ENCODE peak calls at places on chromosomes 7 and 10, in ten cellular contexts. O is IMR-90, S is H9, B is Panc1, N is RWPE1, L is gastrocnemius medialis, Y is heart left ventricle, Q is A549, V is transverse colon, Z is cardiac muscle cell. K is an unnamed sample.

GRCh38 chr10:132096223-132096622 is 30.5 kb downstream of the JAKMIP3 start:
- DNase-seq in O (peak; percentile 15), S (no peak), B (peak; percentile 30), N (peak; percentile 78), L (peak; percentile 53), Y (no peak), Q (peak; percentile 84), V (no peak), Z (peak; percentile 26), K (no peak)

GRCh38 chr10:110634527-110635209 is 9.5 kb upstream of the RBM20 start:
- DNase-seq in O (no peak), S (no peak), B (no peak), N (no peak), L (peak; percentile 87), Y (peak; percentile 79), Q (no peak), V (peak; percentile 70), Z (no peak), K (no peak)

GRCh38 chr10:25061711-25062455 is 45.5 kb downstream of the THNSL1 start:
- DNase-seq in O (peak; percentile 20), S (no peak), B (no peak), N (no peak), L (no peak), Y (no peak), Q (peak; percentile 47), V (no peak), Z (no peak), K (no peak)

GRCh38 chr10:110268442-110268841 is 36.3 kb downstream of the SMNDC1 start:
- DNase-seq in O (no peak), S (no peak), B (no peak), N (no peak), L (no peak), Y (peak; percentile 61), Q (no peak), V (no peak), Z (peak; percentile 2), K (no peak)

GRCh38 chr7:124652237-124652636 is 113.4 kb downstream of the GPR37 start:
- DNase-seq in O (peak; percentile 83), S (no peak), B (no peak), N (no peak), L (no peak), Y (no peak), Q (no peak), V (no peak), Z (no peak), K (peak; percentile 18)

GRCh38 chr10:46787321-46787615 is 124.0 kb upstream of the PTPN20 start:
- DNase-seq in O (peak; percentile 56), S (no peak), B (no peak), N (peak; percentile 0), L (no peak), Y (no peak), Q (peak; percentile 46), V (no peak), Z (peak; percentile 51), K (peak; percentile 73)

GRCh38 chr10:34538291-34538829 is 276.7 kb downstream of the PARD3 start:
- DNase-seq in O (no peak), S (no peak), B (no peak), N (no peak), L (no peak), Y (no peak), Q (peak; percentile 45), V (no peak), Z (no peak), K (no peak)

GRCh38 chr10:114881916-114882315 is 56.1 kb upstream of the TRUB1 start:
- DNase-seq in O (no peak), S (no peak), B (no peak), N (no peak), L (no peak), Y (no peak), Q (no peak), V (no peak), Z (no peak), K (no peak)

GRCh38 chr10:118116555-118117311 is 70.0 kb upstream of the RAB11FIP2 start:
- DNase-seq in O (no peak), S (no peak), B (no peak), N (no peak), L (no peak), Y (no peak), Q (no peak), V (no peak), Z (no peak), K (no peak)

GRCh38 chr10:95841711-95842498 is 65.9 kb upstream of the CC2D2B start:
- DNase-seq in O (peak; percentile 66), S (no peak), B (no peak), N (peak; percentile 43), L (no peak), Y (no peak), Q (peak; percentile 56), V (peak; percentile 44), Z (peak; percentile 84), K (peak; percentile 76)

GRCh38 chr7:87920578-87920977 is 13.5 kb upstream of the ADAM22 start:
- DNase-seq in O (no peak), S (no peak), B (no peak), N (no peak), L (no peak), Y (no peak), Q (no peak), V (no peak), Z (peak; percentile 20), K (no peak)

GRCh38 chr7:77368974-77369373 is 47.2 kb downstream of the GSAP start:
- DNase-seq in O (peak; percentile 16), S (no peak), B (no peak), N (no peak), L (no peak), Y (no peak), Q (peak; percentile 36), V (no peak), Z (peak; percentile 44), K (peak; percentile 41)

GRCh38 chr10:107971973-107972372 is 807.5 kb upstream of the SORCS1 start:
- DNase-seq in O (no peak), S (no peak), B (peak; percentile 17), N (peak; percentile 94), L (no peak), Y (no peak), Q (peak; percentile 2), V (no peak), Z (peak; percentile 57), K (peak; percentile 86)

GRCh38 chr7:70706204-70706603 is 425.7 kb upstream of the GALNT17 start:
- DNase-seq in O (no peak), S (peak; percentile 74), B (no peak), N (no peak), L (no peak), Y (no peak), Q (no peak), V (no peak), Z (no peak), K (no peak)

GRCh38 chr10:128046934-128047251 is 79.3 kb downstream of the MKI67 start:
- DNase-seq in O (no peak), S (no peak), B (no peak), N (no peak), L (no peak), Y (peak; percentile 29), Q (no peak), V (no peak), Z (no peak), K (no peak)

GRCh38 chr7:4681922-4682620 is at the start of gene FOXK1:
- DNase-seq in O (peak; percentile 65), S (peak; percentile 59), B (no peak), N (peak; percentile 69), L (peak; percentile 60), Y (peak; percentile 85), Q (peak; percentile 72), V (peak; percentile 81), Z (peak; percentile 86), K (peak; percentile 67)

GRCh38 chr7:4681218-4681851 is 760 bp upstream of the FOXK1 start:
- DNase-seq in O (no peak), S (no peak), B (no peak), N (no peak), L (no peak), Y (no peak), Q (no peak), V (no peak), Z (no peak), K (no peak)

GRCh38 chr7:4683043-4683883 is 1.2 kb downstream of the FOXK1 start:
- DNase-seq in O (no peak), S (no peak), B (no peak), N (peak; percentile 45), L (peak; percentile 44), Y (peak; percentile 63), Q (no peak), V (peak; percentile 47), Z (no peak), K (no peak)

GRCh38 chr7:4683884-4684565 is 1.9 kb downstream of the FOXK1 start:
- DNase-seq in O (peak; percentile 87), S (no peak), B (peak; percentile 55), N (peak; percentile 82), L (peak; percentile 61), Y (peak; percentile 78), Q (no peak), V (peak; percentile 63), Z (peak; percentile 64), K (peak; percentile 72)

DNA sequence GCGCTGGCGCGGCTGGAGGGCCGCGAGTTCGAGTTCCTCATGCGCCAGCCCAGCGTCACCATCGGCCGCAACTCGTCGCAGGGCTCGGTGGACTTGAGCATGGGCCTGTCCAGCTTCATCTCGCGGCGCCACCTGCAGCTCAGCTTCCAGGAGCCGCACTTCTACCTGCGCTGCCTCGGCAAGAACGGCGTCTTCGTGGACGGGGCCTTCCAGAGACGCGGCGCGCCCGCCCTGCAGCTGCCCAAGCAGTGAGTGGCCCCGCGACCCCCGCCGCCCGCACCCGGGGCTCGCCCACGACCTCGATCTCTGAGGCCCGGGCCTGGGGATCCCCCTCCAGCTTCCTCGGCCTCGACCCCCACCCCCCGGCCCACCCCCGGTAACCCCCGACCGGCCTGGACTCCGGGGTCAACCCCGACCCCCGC is 537 bp downstream of the FOXK1 start:
- DNase-seq in O (peak; percentile 47), S (peak; percentile 37), B (no peak), N (no peak), L (peak; percentile 56), Y (peak; percentile 60), Q (peak; percentile 74), V (peak; percentile 58), Z (peak; percentile 52), K (peak; percentile 55)
- TF ChIP-seq CTCF in O (peak; percentile 4), S (peak; percentile 12), B (no peak), N (no peak), L (no peak), Y (no peak), Q (peak; percentile 9), V (no peak), Z (peak; percentile 2), K (no peak)

GRCh38 chr7:151173386-151174245 is 6.1 kb upstream of the GBX1 start:
- DNase-seq in O (no peak), S (no peak), B (no peak), N (no peak), L (no peak), Y (no peak), Q (no peak), V (no peak), Z (no peak), K (no peak)
- H3K27ac ChIP-seq in O (no peak overlapping the region), S (no peak overlapping the region), B (no peak overlapping the region), N (no peak overlapping the region), L (no peak overlapping the region), Y (no peak overlapping the region), Q (no peak overlapping the region), V (no peak overlapping the region), Z (no peak overlapping the region), K (no peak overlapping the region)

GRCh38 chr10:15898046-15898445 is 37.7 kb upstream of the MINDY3 start:
- DNase-seq in O (peak; percentile 8), S (no peak), B (no peak), N (no peak), L (no peak), Y (no peak), Q (peak; percentile 13), V (no peak), Z (peak; percentile 20), K (peak; percentile 7)
- TF ChIP-seq CTCF in O (peak; percentile 17), S (peak; percentile 52), B (peak; percentile 26), N (no peak), L (no peak), Y (no peak), Q (no peak), V (no peak), Z (peak; percentile 42), K (peak; percentile 38)

GRCh38 chr10:33484787-33485186 is 150.3 kb upstream of the NRP1 start:
- DNase-seq in O (peak; percentile 66), S (no peak), B (no peak), N (no peak), L (no peak), Y (no peak), Q (peak; percentile 13), V (no peak), Z (peak; percentile 90), K (no peak)
- H3K27ac ChIP-seq in O (no peak overlapping the region), S (no peak overlapping the region), B (no peak overlapping the region), N (no peak overlapping the region), L (no peak overlapping the region), Y (no peak overlapping the region), Q (peak overlapping the region; percentile 49), V (no peak overlapping the region), Z (no peak overlapping the region), K (no peak overlapping the region)

K was measured in fibroblast of lung.